ENCODE peak calls at places on chromosome 6, in eight cellular contexts. P is A172, J is T follicular helper cell, Y is hypothalamus, V is neural progenitor cell, S is cardiac muscle cell, N is GM13977, X is ACHN. F is an unnamed sample.

GRCh38 chr6:84137051-84137375 is 90.4 kb downstream of the CEP162 start:
- DNase-seq in S (no peak), N (no peak), J (no peak), P (no peak), V (no peak), X (no peak), Y (no peak), F (no peak)

GRCh38 chr6:27720607-27721580 is 191.3 kb downstream of the OR2B2 start:
- DNase-seq in S (no peak), X (no peak), Y (no peak), N (no peak), J (no peak), P (no peak), V (peak; percentile 52), F (no peak)

GRCh38 chr6:53447869-53448268 is 97.0 kb downstream of the GCLC start:
- DNase-seq in S (no peak), X (no peak), J (no peak), Y (no peak), N (no peak), V (no peak), P (no peak), F (no peak)

GRCh38 chr6:151900256-151900655 is 92.8 kb downstream of the ESR1 start:
- DNase-seq in V (no peak), N (no peak), Y (no peak), X (no peak), J (no peak), S (no peak), P (no peak), F (no peak)

GRCh38 chr6:63537126-63537958 is 34.9 kb upstream of the LOC128125822 start:
- DNase-seq in V (no peak), J (no peak), N (no peak), X (no peak), S (no peak), Y (no peak), P (no peak), F (no peak)

GRCh38 chr6:149437212-149437611 is 37.1 kb downstream of the SUMO4 start:
- DNase-seq in N (no peak), J (no peak), X (no peak), P (no peak), V (no peak), Y (no peak), S (no peak), F (no peak)

GRCh38 chr6:125944434-125944816 is 12.1 kb upstream of the HINT3 start:
- DNase-seq in Y (peak; percentile 4), V (no peak), N (no peak), X (no peak), J (no peak), P (peak; percentile 40), S (no peak), F (no peak)

GRCh38 chr6:3209114-3210023 is 18.1 kb downstream of the TUBB2B start:
- DNase-seq in P (peak; percentile 100), Y (no peak), X (peak; percentile 98), J (no peak), S (peak; percentile 68), N (no peak), V (peak; percentile 62), F (peak; percentile 68)

GRCh38 chr6:27871919-27872633 is 40.1 kb downstream of the OR2B2 start:
- DNase-seq in S (peak; percentile 86), Y (no peak), N (peak; percentile 89), X (peak; percentile 74), J (peak; percentile 78), P (peak; percentile 91), V (peak; percentile 88), F (peak; percentile 85)

GRCh38 chr6:49606696-49607390 is 29.8 kb downstream of the RHAG start:
- DNase-seq in Y (no peak), P (peak; percentile 84), N (peak; percentile 58), X (peak; percentile 81), J (no peak), V (peak; percentile 84), S (peak; percentile 90), F (peak; percentile 47)

GRCh38 chr6:67759001-67759400 is 876.1 kb upstream of the ADGRB3 start:
- DNase-seq in X (no peak), Y (no peak), N (no peak), J (no peak), V (no peak), P (no peak), S (no peak), F (no peak)

GRCh38 chr6:71349395-71349794 is 60.8 kb downstream of the OGFRL1 start:
- DNase-seq in Y (no peak), P (no peak), V (peak; percentile 20), J (no peak), S (peak; percentile 27), X (peak; percentile 43), N (peak; percentile 9), F (no peak)

GRCh38 chr6:167210375-167211295 is 52.9 kb upstream of the GPR31 start:
- DNase-seq in N (no peak), P (no peak), X (no peak), Y (no peak), J (no peak), V (no peak), S (no peak), F (no peak)

GRCh38 chr6:149951626-149952025 is 9.8 kb downstream of the ULBP2 start:
- DNase-seq in N (no peak), X (no peak), Y (no peak), V (no peak), P (no peak), S (no peak), J (no peak), F (no peak)

GRCh38 chr6:156781882-156782631 is 4.9 kb downstream of the ARID1B start:
- DNase-seq in P (no peak), Y (no peak), V (no peak), J (no peak), S (no peak), N (no peak), X (peak; percentile 15), F (no peak)

F was measured in kidney epithelial cell.